ENCODE peak calls at places on chromosomes 7 and 10, in four cellular contexts. Q is fibroblast of lung, L is PC-9, A is GM12878. S is an unnamed sample.
A peak's percentile ranks its signal among the peaks of the same experiment; 100 is the strongest.

GRCh38 chr10:119803264-119803663 is 69.4 kb downstream of the MCMBP start:
- DNase-seq in A (no peak), Q (peak; percentile 82), L (no peak), S (peak; percentile 87)

GRCh38 chr10:132849546-132850031 is 63.6 kb upstream of the NKX6-2 start:
- DNase-seq in A (no peak), Q (no peak), L (no peak), S (peak; percentile 63)

GRCh38 chr10:3239920-3240909 is 67.6 kb upstream of the PITRM1 start:
- DNase-seq in A (no peak), Q (no peak), L (no peak), S (no peak)

GRCh38 chr7:115952832-115953231 is 77.7 kb downstream of the TFEC start:
- DNase-seq in A (no peak), Q (no peak), L (no peak), S (no peak)

GRCh38 chr10:74189999-74190421 is 39.0 kb downstream of the ADK start:
- DNase-seq in Q (peak; percentile 92), A (peak; percentile 49), L (peak; percentile 70), S (peak; percentile 58)

GRCh38 chr10:60208676-60209269 is 180.9 kb downstream of the ANK3 start:
- DNase-seq in A (no peak), Q (peak; percentile 35), L (no peak), S (peak; percentile 23)

GRCh38 chr7:30226593-30227268 is 57.7 kb upstream of the ZNRF2 start:
- DNase-seq in Q (no peak), L (peak; percentile 74), A (no peak), S (no peak)

GRCh38 chr10:20634841-20635240 is 262.3 kb downstream of the NEBL start:
- DNase-seq in Q (peak; percentile 7), A (no peak), L (no peak), S (no peak)

GRCh38 chr7:116291937-116292336 is 81.6 kb downstream of the TES start:
- DNase-seq in Q (no peak), L (no peak), A (no peak), S (no peak)

GRCh38 chr7:121954803-121955202 is 81.8 kb downstream of the PTPRZ1 start:
- DNase-seq in Q (peak; percentile 79), L (no peak), A (no peak), S (peak; percentile 22)

GRCh38 chr7:81299272-81299671 is 380.4 kb upstream of the SEMA3C start:
- DNase-seq in Q (peak; percentile 98), L (peak; percentile 45), A (no peak), S (peak; percentile 91)

GRCh38 chr10:986881-987634 is 1.2 kb upstream of the GTPBP4 start:
- DNase-seq in L (peak; percentile 12), A (no peak), Q (peak; percentile 93), S (peak; percentile 92)

GRCh38 chr7:132117181-132117580 is 459.1 kb downstream of the PLXNA4 start:
- DNase-seq in Q (peak; percentile 82), L (peak; percentile 68), A (no peak), S (no peak)

GRCh38 chr10:76127984-76128589 is 696.7 kb downstream of the LRMDA start:
- DNase-seq in L (no peak), Q (peak; percentile 57), A (no peak), S (no peak)

GRCh38 chr7:1032536-1033181 is 11.7 kb upstream of the GPR146 start:
- DNase-seq in Q (no peak), A (no peak), L (no peak), S (no peak)

GRCh38 chr10:30751678-30752331 is 122.3 kb upstream of the LYZL2 start:
- DNase-seq in A (peak; percentile 32), Q (peak; percentile 52), L (no peak), S (peak; percentile 91)

GRCh38 chr10:127888526-127889312 is 4.0 kb downstream of the CLRN3 start:
- DNase-seq in A (no peak), L (no peak), Q (no peak), S (no peak)

GRCh38 chr7:69773535-69774225 is 175.4 kb downstream of the AUTS2 start:
- DNase-seq in Q (no peak), L (no peak), A (no peak), S (no peak)

GRCh38 chr10:72954596-72955569 is at the start of gene PLA2G12B:
- DNase-seq in L (no peak), A (no peak), Q (no peak), S (peak; percentile 26)

GRCh38 chr7:28005848-28006233 is 174.8 kb downstream of the JAZF1 start:
- DNase-seq in L (no peak), A (no peak), Q (peak; percentile 27), S (no peak)

GRCh38 chr7:22141355-22141754 is 195.7 kb upstream of the CDCA7L start:
- DNase-seq in L (no peak), Q (no peak), A (no peak), S (no peak)

GRCh38 chr10:1213707-1214675 is 157.8 kb downstream of the WDR37 start:
- DNase-seq in L (no peak), Q (no peak), A (no peak), S (no peak)

GRCh38 chr7:12178317-12178716 is 32.8 kb upstream of the TMEM106B start:
- DNase-seq in A (no peak), Q (no peak), L (no peak), S (no peak)

GRCh38 chr7:36128448-36129047 is 24.5 kb upstream of the EEPD1 start:
- DNase-seq in L (peak; percentile 82), Q (peak; percentile 91), A (no peak), S (peak; percentile 91)

GRCh38 chr7:115707236-115707635 is 323.3 kb downstream of the TFEC start:
- DNase-seq in A (no peak), L (peak; percentile 31), Q (peak; percentile 1), S (no peak)

GRCh38 chr7:38951213-38951612 is 26.5 kb upstream of the POU6F2 start:
- DNase-seq in Q (no peak), L (no peak), A (no peak), S (no peak)

GRCh38 chr10:116101616-116102015 is 171.4 kb downstream of the GFRA1 start:
- DNase-seq in A (no peak), Q (peak; percentile 48), L (no peak), S (no peak)

GRCh38 chr10:101839421-101840063 is 4.1 kb downstream of the KCNIP2 start:
- DNase-seq in L (peak; percentile 44), A (no peak), Q (no peak), S (peak; percentile 97)

GRCh38 chr7:100895701-100895955 is at the start of gene ACHE:
- DNase-seq in L (no peak), Q (no peak), A (no peak), S (peak; percentile 71)

GRCh38 chr10:28411648-28412047 is 108.8 kb upstream of the MPP7 start:
- DNase-seq in L (no peak), A (no peak), Q (no peak), S (no peak)

GRCh38 chr10:31320179-31320597 is 1.2 kb downstream of the ZEB1 start:
- DNase-seq in A (no peak), Q (peak; percentile 48), L (peak; percentile 14), S (peak; percentile 80)

GRCh38 chr7:42167206-42167913 is 69.6 kb downstream of the GLI3 start:
- DNase-seq in Q (peak; percentile 21), A (no peak), L (no peak), S (no peak)

GRCh38 chr7:70520604-70521003 is 611.3 kb upstream of the GALNT17 start:
- DNase-seq in A (no peak), L (no peak), Q (peak; percentile 72), S (no peak)

GRCh38 chr10:69512901-69513300 is 60.3 kb downstream of the NEUROG3 start:
- DNase-seq in Q (no peak), L (no peak), A (no peak), S (no peak)

GRCh38 chr10:69517271-69517848 is 55.9 kb downstream of the NEUROG3 start:
- DNase-seq in Q (no peak), A (no peak), L (no peak), S (no peak)

GRCh38 chr10:69516548-69517195 is 56.5 kb downstream of the NEUROG3 start:
- DNase-seq in A (no peak), L (no peak), Q (no peak), S (no peak)

GRCh38 chr10:69515699-69516547 is 57.3 kb downstream of the NEUROG3 start:
- DNase-seq in A (peak; percentile 16), Q (peak; percentile 41), L (peak; percentile 74), S (peak; percentile 90)

GRCh38 chr10:69513617-69514016 is 59.6 kb downstream of the NEUROG3 start:
- DNase-seq in Q (no peak), A (no peak), L (no peak), S (no peak)
- TF ChIP-seq CTCF in Q (no peak), A (no peak), L (peak; percentile 39), S (no peak)

GRCh38 chr7:83040454-83040853 is 122.2 kb downstream of the PCLO start:
- DNase-seq in Q (no peak), A (no peak), L (no peak), S (no peak)

GRCh38 chr7:83036721-83037380 is 125.8 kb downstream of the PCLO start:
- DNase-seq in L (no peak), Q (no peak), A (no peak), S (no peak)

GRCh38 chr7:83038787-83039186 is 123.9 kb downstream of the PCLO start:
- DNase-seq in L (no peak), A (no peak), Q (peak; percentile 41), S (no peak)

GRCh38 chr7:83032195-83032594 is 130.5 kb downstream of the PCLO start:
- DNase-seq in L (no peak), Q (no peak), A (no peak), S (no peak)

GRCh38 chr7:83036130-83036529 is 126.6 kb downstream of the PCLO start:
- DNase-seq in L (no peak), A (no peak), Q (no peak), S (no peak)
- H4K20me1 ChIP-seq in L (no peaks in the 10 kb centered on the region), A (no peaks in the 10 kb centered on the region), Q (no peaks in the 10 kb centered on the region), S (no peaks in the 10 kb centered on the region)

DNA sequence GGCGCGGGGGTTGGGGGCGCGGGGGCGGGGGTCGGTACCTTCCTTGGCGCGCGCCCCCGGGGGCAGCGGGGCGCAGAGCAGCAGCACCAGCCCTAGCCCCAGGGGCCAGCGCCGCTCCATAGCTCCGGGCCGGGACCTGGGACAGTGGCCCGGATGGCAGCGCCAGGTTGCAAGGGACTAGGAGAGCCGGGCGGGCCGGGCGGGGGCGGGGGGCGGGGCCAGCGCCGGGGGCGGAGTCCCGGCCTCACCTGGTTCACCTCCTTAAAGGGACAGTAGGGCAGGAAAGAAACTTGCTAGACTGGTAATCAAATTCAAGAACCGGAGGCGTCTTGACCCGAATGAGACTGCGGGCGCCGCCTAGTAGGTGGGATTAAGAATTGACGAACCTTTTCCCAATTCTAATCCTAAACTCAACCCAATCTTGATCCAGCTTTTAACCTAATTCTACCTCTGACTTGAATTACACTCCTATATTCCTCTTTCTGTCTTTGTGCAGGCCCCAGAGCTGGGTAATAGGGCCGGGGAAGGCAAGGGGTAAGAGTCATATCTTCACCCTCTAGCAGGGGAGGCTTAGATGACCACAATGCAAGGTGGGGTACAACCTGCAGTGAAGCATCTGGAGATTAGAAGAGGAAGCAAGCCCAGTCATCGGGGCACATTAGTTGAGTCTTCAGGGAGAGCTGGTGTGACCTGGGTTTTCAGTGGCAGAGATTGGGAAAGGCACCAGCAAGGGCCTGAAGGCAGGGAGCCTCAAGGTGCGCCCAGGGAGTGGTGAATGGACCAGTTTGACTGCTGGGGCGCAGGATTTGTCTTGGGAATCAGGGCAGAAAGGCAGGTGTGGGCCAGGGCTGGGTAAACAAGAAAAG is at the start of gene EPHA1:
- DNase-seq in L (peak; percentile 76), A (no peak), Q (no peak), S (peak; percentile 87)
- TF ChIP-seq CTCF in L (peak; percentile 83), A (peak; percentile 19), Q (no peak), S (peak; percentile 19)

DNA sequence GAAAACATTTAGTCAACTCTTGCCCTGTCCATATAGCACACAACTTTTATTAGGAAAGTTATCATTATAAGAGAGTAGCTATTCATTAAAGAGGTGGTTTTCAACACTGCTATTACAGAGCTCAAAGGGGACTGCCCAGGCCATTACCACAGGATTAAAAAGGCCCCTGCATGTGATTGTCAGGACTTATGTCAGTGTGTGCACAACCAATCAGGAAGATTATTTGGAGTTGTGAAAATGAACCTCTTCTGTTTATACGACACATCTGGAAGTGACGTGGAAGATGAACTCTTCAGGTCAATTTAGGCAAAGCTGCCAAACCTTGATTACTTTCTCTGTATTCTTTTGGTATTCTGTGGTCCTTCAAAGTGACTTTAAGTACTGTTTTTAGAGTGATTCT is 14.7 kb downstream of the CCNY start:
- DNase-seq in A (no peak), Q (no peak), L (no peak), S (no peak)
- H4K20me1 ChIP-seq in A (no peaks in the 10 kb centered on the region), Q (peaks cover 2% of the 10 kb centered on the region), L (peaks cover 16% of the 10 kb centered on the region), S (peaks cover 83% of the 10 kb centered on the region)